ENCODE peak calls at places on chromosome 4, in seven cellular contexts. One of them, this sample, is unnamed.

GRCh38 chr4:55398966-55399365 is 3.2 kb downstream of the TMEM165 start:
- DNase-seq in activated naive CD8-positive, alpha-beta T cell treated with anti-CD3 and anti-CD28 coated beads for 36 hours: no peak
- DNase-seq in A172: no peak
- DNase-seq in CD8-positive, alpha-beta memory T cell: no peak
- DNase-seq in B cell: no peak
- DNase-seq in C1 segment of cervical spinal cord: peak; percentile 9
- DNase-seq in right cardiac atrium: no peak
- DNase-seq in this sample: no peak

GRCh38 chr4:7166981-7167700 is 25.2 kb upstream of the SORCS2 start:
- DNase-seq in CD8-positive, alpha-beta memory T cell: no peak
- DNase-seq in activated naive CD8-positive, alpha-beta T cell treated with anti-CD3 and anti-CD28 coated beads for 36 hours: no peak
- DNase-seq in C1 segment of cervical spinal cord: no peak
- DNase-seq in A172: no peak
- DNase-seq in right cardiac atrium: no peak
- DNase-seq in B cell: peak; percentile 39
- DNase-seq in this sample: no peak

GRCh38 chr4:2338754-2339457 is 77.0 kb upstream of the MXD4 start:
- DNase-seq in A172: no peak
- DNase-seq in C1 segment of cervical spinal cord: no peak
- DNase-seq in right cardiac atrium: no peak
- DNase-seq in activated naive CD8-positive, alpha-beta T cell treated with anti-CD3 and anti-CD28 coated beads for 36 hours: no peak
- DNase-seq in B cell: peak; percentile 17
- DNase-seq in CD8-positive, alpha-beta memory T cell: no peak
- DNase-seq in this sample: no peak

GRCh38 chr4:184328022-184328736 is 110.5 kb upstream of the ENPP6 start:
- DNase-seq in activated naive CD8-positive, alpha-beta T cell treated with anti-CD3 and anti-CD28 coated beads for 36 hours: peak; percentile 57
- DNase-seq in B cell: peak; percentile 89
- DNase-seq in right cardiac atrium: no peak
- DNase-seq in CD8-positive, alpha-beta memory T cell: no peak
- DNase-seq in C1 segment of cervical spinal cord: no peak
- DNase-seq in A172: no peak
- DNase-seq in this sample: no peak

GRCh38 chr4:26325191-26325590 is 4.4 kb downstream of the RBPJ start:
- DNase-seq in B cell: peak; percentile 40
- DNase-seq in A172: peak; percentile 34
- DNase-seq in activated naive CD8-positive, alpha-beta T cell treated with anti-CD3 and anti-CD28 coated beads for 36 hours: no peak
- DNase-seq in C1 segment of cervical spinal cord: no peak
- DNase-seq in right cardiac atrium: no peak
- DNase-seq in CD8-positive, alpha-beta memory T cell: no peak
- DNase-seq in this sample: no peak

GRCh38 chr4:39255266-39255665 is 72.9 kb downstream of the WDR19 start:
- DNase-seq in C1 segment of cervical spinal cord: no peak
- DNase-seq in activated naive CD8-positive, alpha-beta T cell treated with anti-CD3 and anti-CD28 coated beads for 36 hours: no peak
- DNase-seq in CD8-positive, alpha-beta memory T cell: no peak
- DNase-seq in B cell: no peak
- DNase-seq in A172: peak; percentile 78
- DNase-seq in right cardiac atrium: no peak
- DNase-seq in this sample: no peak

GRCh38 chr4:95317124-95317820 is 231.5 kb downstream of the UNC5C start:
- DNase-seq in right cardiac atrium: no peak
- DNase-seq in B cell: no peak
- DNase-seq in A172: no peak
- DNase-seq in CD8-positive, alpha-beta memory T cell: no peak
- DNase-seq in activated naive CD8-positive, alpha-beta T cell treated with anti-CD3 and anti-CD28 coated beads for 36 hours: no peak
- DNase-seq in C1 segment of cervical spinal cord: no peak
- DNase-seq in this sample: no peak

GRCh38 chr4:82721819-82722423 is 76.7 kb downstream of the SCD5 start:
- DNase-seq in C1 segment of cervical spinal cord: peak; percentile 28
- DNase-seq in CD8-positive, alpha-beta memory T cell: peak; percentile 3
- DNase-seq in A172: peak; percentile 23
- DNase-seq in B cell: no peak
- DNase-seq in activated naive CD8-positive, alpha-beta T cell treated with anti-CD3 and anti-CD28 coated beads for 36 hours: peak; percentile 18
- DNase-seq in right cardiac atrium: peak; percentile 67
- DNase-seq in this sample: no peak

GRCh38 chr4:6280365-6280996 is 10.8 kb downstream of the WFS1 start:
- DNase-seq in CD8-positive, alpha-beta memory T cell: no peak
- DNase-seq in activated naive CD8-positive, alpha-beta T cell treated with anti-CD3 and anti-CD28 coated beads for 36 hours: no peak
- DNase-seq in right cardiac atrium: no peak
- DNase-seq in C1 segment of cervical spinal cord: no peak
- DNase-seq in A172: no peak
- DNase-seq in B cell: no peak
- DNase-seq in this sample: no peak

GRCh38 chr4:7705062-7705461 is 234.6 kb downstream of the AFAP1 start:
- DNase-seq in CD8-positive, alpha-beta memory T cell: no peak
- DNase-seq in C1 segment of cervical spinal cord: no peak
- DNase-seq in B cell: no peak
- DNase-seq in A172: no peak
- DNase-seq in right cardiac atrium: peak; percentile 73
- DNase-seq in activated naive CD8-positive, alpha-beta T cell treated with anti-CD3 and anti-CD28 coated beads for 36 hours: no peak
- DNase-seq in this sample: no peak

GRCh38 chr4:128288689-128289106 is 1.1 kb upstream of the PGRMC2 start:
- DNase-seq in activated naive CD8-positive, alpha-beta T cell treated with anti-CD3 and anti-CD28 coated beads for 36 hours: peak; percentile 15
- DNase-seq in A172: no peak
- DNase-seq in C1 segment of cervical spinal cord: no peak
- DNase-seq in B cell: no peak
- DNase-seq in right cardiac atrium: no peak
- DNase-seq in CD8-positive, alpha-beta memory T cell: peak; percentile 8
- DNase-seq in this sample: no peak

GRCh38 chr4:102180080-102180479 is 165.2 kb downstream of the SLC39A8 start:
- DNase-seq in right cardiac atrium: no peak
- DNase-seq in CD8-positive, alpha-beta memory T cell: no peak
- DNase-seq in C1 segment of cervical spinal cord: no peak
- DNase-seq in B cell: no peak
- DNase-seq in A172: no peak
- DNase-seq in activated naive CD8-positive, alpha-beta T cell treated with anti-CD3 and anti-CD28 coated beads for 36 hours: no peak
- DNase-seq in this sample: no peak

GRCh38 chr4:157459789-157460188 is 239.3 kb downstream of the GRIA2 start:
- DNase-seq in right cardiac atrium: no peak
- DNase-seq in A172: no peak
- DNase-seq in CD8-positive, alpha-beta memory T cell: no peak
- DNase-seq in B cell: no peak
- DNase-seq in activated naive CD8-positive, alpha-beta T cell treated with anti-CD3 and anti-CD28 coated beads for 36 hours: no peak
- DNase-seq in C1 segment of cervical spinal cord: no peak
- DNase-seq in this sample: no peak

GRCh38 chr4:14117575-14118228 is 490.2 kb upstream of the BOD1L1 start:
- DNase-seq in right cardiac atrium: no peak
- DNase-seq in A172: no peak
- DNase-seq in activated naive CD8-positive, alpha-beta T cell treated with anti-CD3 and anti-CD28 coated beads for 36 hours: no peak
- DNase-seq in CD8-positive, alpha-beta memory T cell: no peak
- DNase-seq in B cell: no peak
- DNase-seq in C1 segment of cervical spinal cord: no peak
- DNase-seq in this sample: no peak

This sample was measured in gastrocnemius medialis.